ENCODE peak calls at places on chromosome 7, in six cellular contexts. T is cardiac fibroblast, S is astrocyte of the spinal cord, R is right lobe of liver, Z is body of pancreas, B is GM12865. I is an unnamed sample.
A peak's percentile ranks its signal among the peaks of the same experiment; 100 is the strongest.

GRCh38 chr7:74525881-74526280 is 72.2 kb downstream of the GTF2IRD1 start:
- DNase-seq in T (no peak), S (no peak), R (no peak), Z (peak; percentile 82), B (no peak), I (no peak)

GRCh38 chr7:99422625-99423024 is 13.9 kb downstream of the BUD31 start:
- DNase-seq in T (no peak), S (no peak), R (no peak), Z (no peak), B (no peak), I (no peak)

GRCh38 chr7:54115028-54115763 is 427.0 kb upstream of the VSTM2A start:
- DNase-seq in T (no peak), S (no peak), R (no peak), Z (no peak), B (no peak), I (no peak)

GRCh38 chr7:28497026-28497425 is 84.7 kb downstream of the CREB5 start:
- DNase-seq in T (no peak), S (no peak), R (no peak), Z (no peak), B (no peak), I (no peak)

GRCh38 chr7:3916146-3916545 is 615.1 kb downstream of the SDK1 start:
- DNase-seq in T (peak; percentile 11), S (peak; percentile 62), R (no peak), Z (no peak), B (no peak), I (peak; percentile 58)

GRCh38 chr7:139660317-139661042 is 117.3 kb downstream of the HIPK2 start:
- DNase-seq in T (no peak), S (peak; percentile 64), R (peak; percentile 54), Z (peak; percentile 58), B (no peak), I (no peak)

GRCh38 chr7:158021836-158022235 is 565.8 kb downstream of the PTPRN2 start:
- DNase-seq in T (no peak), S (no peak), R (no peak), Z (no peak), B (no peak), I (no peak)

GRCh38 chr7:44415047-44415446 is 75.4 kb downstream of the NUDCD3 start:
- DNase-seq in T (no peak), S (peak; percentile 25), R (no peak), Z (no peak), B (no peak), I (no peak)

GRCh38 chr7:72234086-72234485 is 178.1 kb downstream of the CALN1 start:
- DNase-seq in T (no peak), S (no peak), R (no peak), Z (no peak), B (no peak), I (no peak)

GRCh38 chr7:76220185-76221057 is 18.7 kb downstream of the SRRM3 start:
- DNase-seq in T (peak; percentile 79), S (peak; percentile 19), R (no peak), Z (peak; percentile 28), B (no peak), I (peak; percentile 69)

GRCh38 chr7:91288208-91288824 is 24.1 kb downstream of the FZD1 start:
- DNase-seq in T (peak; percentile 25), S (no peak), R (peak; percentile 56), Z (peak; percentile 23), B (peak; percentile 52), I (peak; percentile 43)

GRCh38 chr7:112411186-112411795 is 39.0 kb upstream of the IFRD1 start:
- DNase-seq in T (peak; percentile 72), S (peak; percentile 56), R (peak; percentile 40), Z (peak; percentile 42), B (no peak), I (peak; percentile 74)

GRCh38 chr7:5296627-5297226 is 14.0 kb downstream of the SLC29A4 start:
- DNase-seq in T (no peak), S (no peak), R (no peak), Z (no peak), B (peak; percentile 57), I (no peak)

GRCh38 chr7:98231489-98232275 is 20.4 kb downstream of the TECPR1 start:
- DNase-seq in T (no peak), S (no peak), R (no peak), Z (no peak), B (no peak), I (no peak)

GRCh38 chr7:156735861-156736260 is 95.3 kb downstream of the RNF32 start:
- DNase-seq in T (no peak), S (no peak), R (no peak), Z (no peak), B (no peak), I (peak; percentile 61)

GRCh38 chr7:93150200-93150835 is 2.1 kb upstream of the SAMD9L start:
- DNase-seq in T (no peak), S (peak; percentile 32), R (no peak), Z (no peak), B (no peak), I (peak; percentile 21)

GRCh38 chr7:114081606-114082425 is 163.0 kb upstream of the PPP1R3A start:
- DNase-seq in T (peak; percentile 72), S (peak; percentile 82), R (no peak), Z (no peak), B (peak; percentile 66), I (peak; percentile 80)

GRCh38 chr7:48176356-48176893 is 5.2 kb downstream of the ABCA13 start:
- DNase-seq in T (no peak), S (no peak), R (no peak), Z (no peak), B (no peak), I (no peak)

GRCh38 chr7:25256424-25256823 is 28.1 kb upstream of the NPVF start:
- DNase-seq in T (peak; percentile 19), S (no peak), R (no peak), Z (no peak), B (no peak), I (no peak)

GRCh38 chr7:111647881-111648280 is 85.6 kb upstream of the IMMP2L start:
- DNase-seq in T (no peak), S (no peak), R (no peak), Z (no peak), B (no peak), I (no peak)

GRCh38 chr7:103025341-103025740 is 49.3 kb downstream of the FBXL13 start:
- DNase-seq in T (no peak), S (no peak), R (no peak), Z (no peak), B (no peak), I (no peak)

GRCh38 chr7:55571534-55572377 is 546 bp downstream of the VOPP1 start:
- DNase-seq in T (peak; percentile 47), S (peak; percentile 55), R (peak; percentile 74), Z (peak; percentile 59), B (peak; percentile 77), I (peak; percentile 39)

GRCh38 chr7:55573526-55573925 is 1.2 kb upstream of the VOPP1 start:
- DNase-seq in T (peak; percentile 16), S (no peak), R (no peak), Z (no peak), B (no peak), I (peak; percentile 23)

GRCh38 chr7:55573234-55573504 is 867 bp upstream of the VOPP1 start:
- DNase-seq in T (no peak), S (no peak), R (no peak), Z (no peak), B (no peak), I (no peak)

GRCh38 chr7:55574062-55574717 is 1.9 kb upstream of the VOPP1 start:
- DNase-seq in T (peak; percentile 50), S (peak; percentile 50), R (no peak), Z (no peak), B (no peak), I (peak; percentile 40)

GRCh38 chr7:55572378-55573233 is at the start of gene VOPP1:
- DNase-seq in T (peak; percentile 73), S (peak; percentile 52), R (peak; percentile 76), Z (peak; percentile 64), B (peak; percentile 84), I (peak; percentile 57)
- TF ChIP-seq CTCF in T (no peak), S (no peak), R (no peak), Z (no peak), B (no peak), I (no peak)

GRCh38 chr7:8923164-8923806 is 489.9 kb downstream of the NXPH1 start:
- DNase-seq in T (no peak), S (no peak), R (no peak), Z (no peak), B (no peak), I (no peak)

DNA sequence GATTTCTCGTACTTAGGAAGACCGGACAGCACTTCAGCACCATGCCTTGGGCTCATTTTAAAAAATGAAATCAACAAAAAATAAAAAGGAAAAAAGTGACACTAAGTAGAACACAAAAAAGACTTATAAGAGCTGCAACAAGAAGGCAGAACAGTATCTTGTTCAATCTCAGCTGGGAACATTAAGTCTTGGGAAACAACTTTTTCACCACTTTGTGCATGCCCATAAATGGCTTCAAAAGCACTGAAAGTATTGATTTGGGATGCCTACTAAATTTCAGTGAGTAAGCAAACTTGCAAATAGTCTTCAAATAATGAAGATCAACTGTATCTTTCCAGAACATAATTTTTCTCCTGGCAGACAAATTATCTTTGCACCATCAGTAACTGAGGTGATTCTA is 489.3 kb downstream of the NXPH1 start:
- DNase-seq in T (no peak), S (no peak), R (no peak), Z (no peak), B (no peak), I (no peak)
- H3K4me3 ChIP-seq in T (no peak overlapping the region), S (no peak overlapping the region), R (no peak overlapping the region), Z (no peak overlapping the region), B (no peak overlapping the region), I (no peak overlapping the region)

DNA sequence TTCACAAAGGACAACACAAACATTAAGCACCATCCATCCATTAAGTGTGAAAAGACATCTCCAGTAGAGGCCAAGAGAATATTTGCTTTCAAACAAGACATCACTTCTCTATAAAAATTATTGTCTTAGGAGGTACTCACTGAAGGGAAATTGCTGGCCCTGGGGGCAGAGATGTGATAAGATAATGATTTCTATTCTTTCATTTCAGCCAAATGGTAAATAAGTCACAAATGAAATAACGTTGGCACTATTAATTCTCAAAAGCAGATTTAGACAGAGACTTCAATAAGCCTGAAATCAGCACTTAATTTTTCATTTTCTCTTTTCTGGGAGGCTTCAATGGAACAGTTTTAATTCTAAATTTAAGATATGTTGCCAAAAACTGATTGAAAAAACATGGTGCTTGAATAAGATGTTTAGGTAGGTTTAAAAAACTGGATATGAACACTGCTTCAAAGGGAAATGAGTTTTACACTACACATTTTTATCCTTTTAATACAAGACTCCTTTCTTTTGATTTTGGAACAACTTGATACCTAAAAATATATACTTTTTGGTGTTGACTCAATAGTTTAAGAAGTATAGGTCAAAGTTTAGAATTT is 203.9 kb downstream of the AHR start:
- DNase-seq in T (no peak), S (no peak), R (no peak), Z (no peak), B (no peak), I (no peak)
- TF ChIP-seq CTCF in T (no peak), S (no peak), R (no peak), Z (no peak), B (no peak), I (no peak)

GRCh38 chr7:150431839-150432658 is 18.4 kb upstream of the GIMAP8 start:
- DNase-seq in T (no peak), S (no peak), R (no peak), Z (no peak), B (no peak), I (no peak)

GRCh38 chr7:150435390-150436073 is 14.9 kb upstream of the GIMAP8 start:
- DNase-seq in T (no peak), S (no peak), R (no peak), Z (no peak), B (peak; percentile 98), I (no peak)

GRCh38 chr7:150432915-150433892 is 17.2 kb upstream of the GIMAP8 start:
- DNase-seq in T (no peak), S (no peak), R (no peak), Z (no peak), B (peak; percentile 77), I (no peak)

GRCh38 chr7:150434240-150434639 is 16.2 kb upstream of the GIMAP8 start:
- DNase-seq in T (no peak), S (no peak), R (no peak), Z (no peak), B (no peak), I (no peak)

GRCh38 chr7:150435047-150435389 is 15.4 kb upstream of the GIMAP8 start:
- DNase-seq in T (no peak), S (no peak), R (no peak), Z (no peak), B (peak; percentile 67), I (no peak)
- H3K4me3 ChIP-seq in T (no peak overlapping the region), S (no peak overlapping the region), R (no peak overlapping the region), Z (no peak overlapping the region), B (peak overlapping the region; percentile 92), I (no peak overlapping the region)